ENCODE peak calls at places on chromosomes 4 and X, in seven cellular contexts. N is HepG2, L is suprapubic skin, F is ovary, I is A549, W is stomach, S is K562. B is an unnamed sample.

GRCh38 chr4:98627883-98628282 is 30.5 kb downstream of the TSPAN5 start:
- DNase-seq in L (no peak), I (no peak), S (no peak), W (no peak), F (no peak), N (no peak), B (no peak)

GRCh38 chr4:172390341-172390740 is 577.1 kb downstream of the GALNTL6 start:
- DNase-seq in I (peak), W (no peak), L (no peak), F (no peak), S (no peak), N (no peak), B (no peak)

GRCh38 chr4:152172146-152172545 is 363.7 kb downstream of the FBXW7 start:
- DNase-seq in N (no peak), F (no peak), W (no peak), I (no peak), S (no peak), L (no peak), B (no peak)

GRCh38 chr4:104860227-104861123 is 286.2 kb upstream of the TET2 start:
- DNase-seq in N (peak), F (peak), W (peak), L (no peak), S (peak), I (peak), B (peak)

GRCh38 chrX:27751976-27752375 is 55.8 kb upstream of the MAGEB10 start:
- DNase-seq in L (no peak), I (no peak), W (no peak), S (no peak), N (no peak), F (no peak), B (no peak)

GRCh38 chrX:119698835-119699234 is 5.9 kb upstream of the SEPTIN6 start:
- DNase-seq in S (peak), W (no peak), L (no peak), I (peak), F (no peak), N (peak), B (no peak)

GRCh38 chr4:3810796-3811485 is 44.8 kb downstream of the ADRA2C start:
- DNase-seq in I (no peak), N (no peak), S (no peak), L (no peak), W (no peak), F (no peak), B (no peak)

GRCh38 chrX:100404851-100405250 is 5.2 kb downstream of the PCDH19 start:
- DNase-seq in F (no peak), W (no peak), S (no peak), L (no peak), N (no peak), I (no peak), B (no peak)

GRCh38 chr4:5079581-5079980 is 28.3 kb downstream of the STK32B start:
- DNase-seq in N (no peak), W (no peak), F (no peak), L (no peak), S (no peak), I (no peak), B (no peak)

GRCh38 chr4:26806331-26806730 is 54.3 kb upstream of the STIM2 start:
- DNase-seq in F (no peak), W (no peak), L (no peak), S (no peak), I (no peak), N (no peak), B (no peak)

GRCh38 chr4:95165926-95166524 is 382.7 kb downstream of the UNC5C start:
- DNase-seq in N (peak), W (no peak), S (peak), I (peak), L (no peak), F (no peak), B (peak)

GRCh38 chr4:99863804-99864203 is 30.4 kb downstream of the LAMTOR3 start:
- DNase-seq in W (no peak), S (peak), N (no peak), I (no peak), F (no peak), L (no peak), B (no peak)

DNA sequence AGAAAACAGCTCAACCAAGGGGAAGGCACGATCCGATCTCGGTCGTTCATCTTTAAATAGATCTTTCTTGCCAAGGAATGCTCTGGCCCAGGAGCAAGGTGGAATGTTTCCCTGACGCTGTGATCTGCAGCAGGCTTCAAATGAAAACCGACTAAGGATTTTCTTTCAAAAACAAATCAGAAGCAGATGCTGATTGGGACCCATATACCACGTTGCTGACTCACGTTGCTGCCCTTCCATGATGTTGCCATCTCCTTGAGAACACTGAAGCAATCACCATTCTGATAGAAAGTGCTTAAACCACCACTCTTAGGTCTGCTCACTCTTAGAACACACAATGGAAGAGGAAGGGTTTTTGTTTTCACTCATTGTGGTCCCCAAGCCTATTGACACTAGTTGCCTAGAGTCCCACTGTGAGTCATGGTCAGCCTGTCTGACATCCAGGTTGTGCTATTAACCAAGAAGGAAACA is 26.1 kb downstream of the LAMTOR3 start:
- DNase-seq in I (no peak), S (no peak), L (no peak), W (no peak), N (no peak), F (no peak), B (no peak)
- TF ChIP-seq CTCF in I (no peak), S (no peak), L (no peak), W (no peak), N (no peak), F (no peak), B (no peak)

GRCh38 chrX:75547137-75547536 is 24.3 kb upstream of the ZDHHC15 start:
- DNase-seq in L (no peak), F (no peak), N (no peak), S (no peak), W (no peak), I (no peak), B (no peak)

GRCh38 chrX:75547783-75548182 is 24.9 kb upstream of the ZDHHC15 start:
- DNase-seq in L (no peak), S (no peak), N (no peak), W (peak), I (no peak), F (peak), B (peak)

GRCh38 chrX:75546724-75547123 is 23.9 kb upstream of the ZDHHC15 start:
- DNase-seq in I (no peak), W (no peak), N (no peak), F (no peak), S (no peak), L (no peak), B (no peak)

GRCh38 chrX:75544760-75545159 is 21.9 kb upstream of the ZDHHC15 start:
- DNase-seq in L (no peak), S (no peak), N (no peak), I (no peak), W (no peak), F (no peak), B (no peak)
- TF ChIP-seq EP300 in L (no peak), S (no peak), N (no peak), I (no peak), W (no peak), F (no peak), B (no peak)

DNA sequence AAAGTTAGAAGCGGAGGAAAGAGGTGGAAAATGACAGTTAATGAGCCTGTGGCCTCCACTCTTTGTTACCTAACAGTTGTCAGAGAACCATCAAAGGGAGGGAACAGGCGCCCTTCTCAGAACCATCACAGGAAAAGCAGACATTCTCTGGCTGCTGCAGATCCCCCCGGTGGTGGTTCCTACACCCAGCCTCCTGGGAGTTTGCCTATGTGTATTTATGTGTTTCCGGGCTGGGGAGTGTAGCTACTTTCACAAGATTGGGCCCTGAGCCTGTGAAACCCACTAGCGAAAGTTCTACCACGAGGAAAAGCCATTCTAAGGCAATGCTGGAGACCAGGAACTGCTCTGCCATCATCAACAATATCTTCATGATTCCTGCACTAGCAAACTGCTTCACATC is 52.7 kb upstream of the BCOR start:
- DNase-seq in I (no peak), W (no peak), S (no peak), L (no peak), F (no peak), N (no peak), B (no peak)
- TF ChIP-seq CTCF in I (no peak), W (no peak), S (no peak), L (no peak), F (no peak), N (no peak), B (no peak)

DNA sequence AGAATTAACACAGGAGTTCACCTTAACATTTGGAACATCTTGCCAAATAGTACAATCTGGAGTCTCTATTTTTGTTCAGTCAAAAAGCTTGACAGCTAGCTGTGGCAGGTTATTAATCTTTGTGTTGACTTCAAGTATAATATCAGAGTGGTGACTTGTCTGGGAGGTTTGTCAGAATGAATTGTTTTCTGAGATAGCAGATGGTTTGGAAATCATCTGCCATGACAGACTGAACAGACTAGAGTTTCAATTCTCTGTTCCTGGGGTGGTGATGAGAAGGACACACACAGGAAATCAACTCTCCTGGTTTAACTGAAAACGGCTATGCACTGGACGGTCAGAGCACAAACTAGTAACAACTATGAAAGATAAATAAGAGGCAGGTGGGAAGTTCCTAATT is 203.3 kb upstream of the EMCN start:
- DNase-seq in I (no peak), F (no peak), L (no peak), W (no peak), N (no peak), S (no peak), B (no peak)
- TF ChIP-seq EP300 in I (no peak), F (no peak), L (no peak), W (no peak), N (no peak), S (no peak), B (no peak)

GRCh38 chr4:55554453-55555030 is 7.8 kb upstream of the CLOCK start:
- DNase-seq in S (no peak), W (no peak), I (peak), N (peak), L (no peak), F (no peak), B (no peak)
- TF ChIP-seq CTCF in S (peak), W (peak), I (peak), N (peak), L (peak), F (peak), B (no peak)